ENCODE peak calls at places on chromosomes 5 and 9, in five cellular contexts. I is neuronal stem cell, P is IMR-90, O is mesendoderm, W is H1. Z is an unnamed sample.
A peak's percentile ranks its signal among the peaks of the same experiment; 100 is the strongest.

GRCh38 chr5:140136624-140137023 is 10.9 kb downstream of the IGIP start:
- DNase-seq in I (no peak), O (no peak), P (no peak), W (no peak), Z (no peak)

GRCh38 chr5:103561670-103562069 is 919 bp downstream of the NUDT12 start:
- DNase-seq in P (no peak), O (no peak), W (no peak), I (no peak), Z (peak; percentile 7)

GRCh38 chr5:29085142-29085541 is 2046.8 kb upstream of the CDH9 start:
- DNase-seq in O (no peak), W (no peak), P (no peak), I (no peak), Z (no peak)

GRCh38 chr9:109250311-109250741 is 70.5 kb downstream of the EPB41L4B start:
- DNase-seq in O (no peak), W (no peak), I (no peak), P (no peak), Z (no peak)

GRCh38 chr9:109476781-109477268 is 21.3 kb downstream of the PTPN3 start:
- DNase-seq in I (no peak), P (no peak), W (no peak), O (no peak), Z (no peak)

GRCh38 chr9:137236238-137236935 is 4.7 kb upstream of the TUBB4B start:
- DNase-seq in W (peak; percentile 96), P (peak; percentile 63), I (peak; percentile 84), O (peak; percentile 83), Z (peak; percentile 83)

GRCh38 chr9:124271660-124272059 is 13.9 kb downstream of the NEK6 start:
- DNase-seq in O (no peak), P (no peak), W (no peak), I (no peak), Z (no peak)

GRCh38 chr5:14557840-14558239 is 23.8 kb upstream of the OTULINL start:
- DNase-seq in O (no peak), I (no peak), P (no peak), W (no peak), Z (peak; percentile 64)

GRCh38 chr9:126206099-126206498 is 120.5 kb upstream of the MVB12B start:
- DNase-seq in P (no peak), O (no peak), I (no peak), W (no peak), Z (no peak)

GRCh38 chr9:215631-216155 is 1.0 kb downstream of the DOCK8 start:
- DNase-seq in P (no peak), O (no peak), I (no peak), W (no peak), Z (no peak)
- H3K4me3 ChIP-seq in P (no peak overlapping the region), O (no peak overlapping the region), I (no peak overlapping the region), W (peak overlapping the region; percentile 71), Z (no peak overlapping the region)

DNA sequence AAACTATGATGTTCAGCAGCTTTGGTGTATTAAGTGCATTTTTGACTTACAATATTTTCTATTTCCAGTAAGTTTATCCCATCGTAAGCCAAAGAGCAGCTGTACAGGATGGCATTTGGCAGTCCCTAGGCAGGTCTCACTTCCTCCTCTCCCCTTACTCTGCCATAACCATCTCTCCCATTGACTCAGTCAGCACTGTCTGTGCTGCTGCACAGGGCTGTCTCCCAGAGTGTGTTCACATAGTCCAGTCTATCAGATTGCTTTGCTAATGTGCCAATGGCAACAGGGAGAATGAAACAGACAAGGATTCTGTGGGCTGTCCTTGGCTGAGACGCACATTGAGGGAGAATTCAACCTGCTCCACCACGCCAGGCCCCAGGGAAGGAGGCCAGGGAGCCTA is 47.0 kb upstream of the CAST start:
- DNase-seq in W (no peak), O (no peak), I (no peak), P (peak; percentile 12), Z (no peak)
- H2BK15ac ChIP-seq in W (no peak overlapping the region), O (no peak overlapping the region), I (peak overlapping the region; percentile 23), P (peak overlapping the region; percentile 28), Z (no peak overlapping the region)

DNA sequence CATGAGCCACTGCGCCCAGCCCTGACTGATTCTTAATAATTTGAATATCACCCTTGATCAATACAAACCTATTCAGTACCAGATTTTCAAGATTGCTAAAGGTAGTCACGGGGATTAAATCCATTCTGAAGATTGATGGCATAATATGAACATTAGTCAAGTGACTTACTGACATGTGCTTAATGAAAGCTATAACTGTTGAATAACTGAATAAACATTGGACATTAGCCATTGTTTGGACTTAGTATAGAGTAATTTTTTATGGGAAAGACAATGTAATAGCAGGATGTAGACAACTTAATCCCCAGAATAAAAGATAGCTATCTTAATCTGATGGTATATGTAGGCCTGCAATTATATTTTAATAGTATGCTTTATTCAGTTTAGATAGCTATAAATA is 35.0 kb upstream of the VPS13A start:
- DNase-seq in P (no peak), O (no peak), I (no peak), W (no peak), Z (no peak)
- H3K4me3 ChIP-seq in P (no peak overlapping the region), O (no peak overlapping the region), I (no peak overlapping the region), W (no peak overlapping the region), Z (no peak overlapping the region)

GRCh38 chr5:106730912-106731311 is 939.8 kb downstream of the EFNA5 start:
- DNase-seq in W (no peak), O (no peak), P (no peak), I (no peak), Z (no peak)
- H2BK15ac ChIP-seq in W (no peak overlapping the region), O (no peak overlapping the region), P (no peak overlapping the region), I (no peak overlapping the region), Z (no peak overlapping the region)

DNA sequence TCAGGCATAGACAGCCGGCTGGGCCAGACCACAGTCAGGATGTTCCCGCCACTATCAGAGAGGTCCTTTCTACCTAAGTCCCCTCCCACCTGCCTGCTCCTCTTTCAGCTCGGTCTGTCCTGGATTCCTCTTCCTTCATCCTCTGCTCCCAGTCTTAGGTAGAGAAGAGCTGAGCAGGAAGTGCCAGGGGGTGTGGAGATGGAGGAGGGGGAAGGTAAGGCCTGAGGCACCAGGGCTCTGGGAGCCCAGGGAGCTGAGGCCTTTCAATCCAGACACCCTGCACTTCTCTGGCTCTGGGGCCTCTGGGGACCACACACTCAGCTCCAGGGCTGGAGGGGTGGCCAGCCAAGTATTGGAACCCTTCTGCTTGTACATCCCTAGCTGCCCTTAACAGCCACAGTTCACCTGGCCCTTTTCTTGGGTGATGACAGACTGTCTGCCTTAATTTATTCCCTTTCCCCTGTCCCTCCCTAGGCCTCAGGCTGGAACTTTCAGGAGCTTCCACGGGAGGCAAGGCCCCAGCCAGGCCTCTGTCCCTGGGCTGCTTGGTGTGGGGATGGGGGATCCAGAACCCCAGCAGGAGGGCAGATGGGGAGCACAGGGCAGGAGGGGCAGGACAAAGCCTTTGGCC is 15.6 kb downstream of the IRF1 start:
- DNase-seq in P (no peak), I (no peak), W (no peak), O (peak; percentile 81), Z (peak; percentile 28)
- H3K4me3 ChIP-seq in P (no peak overlapping the region), I (no peak overlapping the region), W (no peak overlapping the region), O (no peak overlapping the region), Z (no peak overlapping the region)

GRCh38 chr5:121027636-121028035 is 563.5 kb downstream of the PRR16 start:
- DNase-seq in O (no peak), I (no peak), P (no peak), W (no peak), Z (no peak)

GRCh38 chr5:121029536-121030245 is 565.6 kb downstream of the PRR16 start:
- DNase-seq in O (no peak), I (no peak), P (peak; percentile 1), W (no peak), Z (no peak)

GRCh38 chr5:121025671-121026070 is 561.6 kb downstream of the PRR16 start:
- DNase-seq in O (no peak), W (no peak), P (no peak), I (no peak), Z (no peak)

DNA sequence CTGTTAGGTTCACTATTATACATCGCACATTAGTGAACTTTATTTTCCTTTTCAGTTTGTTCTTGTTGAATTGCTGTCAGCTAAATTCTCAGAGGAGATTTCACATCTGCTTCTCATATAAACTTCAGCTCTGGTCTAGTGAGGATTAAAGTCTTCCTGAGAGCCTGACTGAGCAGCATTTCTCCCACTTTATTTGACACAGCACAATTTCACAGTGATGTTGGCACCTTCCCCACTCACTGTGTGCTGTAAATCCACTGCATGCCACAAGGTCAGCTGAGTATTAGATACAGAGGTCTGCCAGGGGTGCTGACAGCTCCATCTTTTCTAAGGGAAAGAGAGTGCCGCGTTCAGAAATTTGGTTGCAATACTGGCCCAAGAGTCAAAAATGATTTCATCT is 567.4 kb downstream of the PRR16 start:
- DNase-seq in P (no peak), W (no peak), O (no peak), I (no peak), Z (no peak)
- H2BK15ac ChIP-seq in P (no peak overlapping the region), W (no peak overlapping the region), O (no peak overlapping the region), I (no peak overlapping the region), Z (no peak overlapping the region)

GRCh38 chr5:179795049-179795862 is 1.5 kb downstream of the LTC4S start:
- DNase-seq in I (no peak), P (no peak), O (peak; percentile 80), W (peak; percentile 72), Z (no peak)

GRCh38 chr5:179796877-179797608 is 3.3 kb downstream of the LTC4S start:
- DNase-seq in W (no peak), P (no peak), O (no peak), I (no peak), Z (no peak)

GRCh38 chr5:179794575-179794974 is 789 bp downstream of the LTC4S start:
- DNase-seq in O (no peak), W (no peak), I (no peak), P (no peak), Z (no peak)

GRCh38 chr5:179797741-179798140 is 4.0 kb downstream of the LTC4S start:
- DNase-seq in P (no peak), O (no peak), I (no peak), W (no peak), Z (no peak)

DNA sequence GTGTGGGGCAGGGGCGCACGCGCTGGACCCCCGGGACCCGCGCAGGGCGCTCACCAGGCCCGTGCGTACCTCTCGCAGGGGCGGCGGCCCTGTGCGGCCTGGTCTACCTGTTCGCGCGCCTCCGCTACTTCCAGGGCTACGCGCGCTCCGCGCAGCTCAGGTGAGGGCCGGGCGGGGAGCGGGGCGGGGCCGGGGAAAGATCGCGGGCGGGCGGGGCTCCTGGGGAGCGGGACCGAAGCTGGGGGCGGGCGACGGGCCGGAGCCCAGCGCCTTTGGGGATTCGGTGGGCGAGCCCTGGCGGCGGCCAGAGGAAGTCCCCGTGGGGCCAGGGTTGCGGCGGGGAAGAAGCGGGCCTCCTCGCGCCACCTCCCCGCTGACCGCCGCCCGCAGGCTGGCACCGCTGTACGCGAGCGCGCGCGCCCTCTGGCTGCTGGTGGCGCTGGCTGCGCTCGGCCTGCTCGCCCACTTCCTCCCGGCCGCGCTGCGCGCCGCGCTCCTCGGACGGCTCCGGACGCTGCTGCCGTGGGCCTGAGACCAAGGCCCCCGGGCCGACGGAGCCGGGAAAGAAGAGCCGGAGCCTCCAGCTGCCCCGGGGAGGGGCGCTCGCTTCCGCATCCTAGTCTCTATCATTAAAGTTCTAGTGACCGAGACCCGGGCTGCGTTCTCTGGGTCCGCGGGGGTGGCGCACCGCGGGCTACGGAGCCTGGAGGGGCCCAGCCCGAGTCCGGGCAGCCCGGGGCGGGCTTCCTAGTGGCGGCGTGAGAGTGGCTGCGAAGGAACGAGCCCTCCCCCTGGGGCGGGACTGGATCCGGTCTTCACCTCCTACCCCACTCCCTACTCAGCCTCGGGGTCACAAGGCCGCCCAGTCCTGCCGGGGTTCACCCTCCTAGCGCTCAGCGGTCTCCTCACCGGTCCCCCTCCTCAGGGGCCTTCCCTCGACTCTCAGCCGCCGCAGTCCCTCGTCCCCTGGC is 2.4 kb downstream of the LTC4S start:
- DNase-seq in O (peak; percentile 85), I (no peak), W (peak; percentile 85), P (peak; percentile 78), Z (peak; percentile 84)
- H3K4me3 ChIP-seq in O (peak overlapping the region; percentile 55), I (peak overlapping the region; percentile 26), W (peak overlapping the region; percentile 88), P (peak overlapping the region; percentile 59), Z (peak overlapping the region; percentile 71)

Z was measured in mesenchymal stem cell.